ENCODE peak calls at places on chromosomes 4 and X, in seven cellular contexts. A, N, Z, X, H, O and J are unnamed samples.

GRCh38 chr4:175884048-175884447 is 72.0 kb upstream of the GPM6A start:
- DNase-seq in A (no peak), N (no peak), Z (no peak), X (no peak), H (no peak), O (no peak), J (no peak)

GRCh38 chrX:27966955-27967354 is 14.3 kb downstream of the DCAF8L1 start:
- DNase-seq in A (no peak), N (peak), Z (peak), X (no peak), H (peak), O (no peak), J (no peak)

GRCh38 chr4:125010776-125011503 is 298.4 kb upstream of the ANKRD50 start:
- DNase-seq in A (no peak), N (no peak), Z (no peak), X (no peak), H (no peak), O (no peak), J (no peak)

GRCh38 chr4:168831585-168831918 is 178.5 kb downstream of the CBR4 start:
- DNase-seq in A (no peak), N (no peak), Z (no peak), X (no peak), H (no peak), O (no peak), J (no peak)

GRCh38 chr4:168498259-168498658 is 1.4 kb downstream of the PALLD start:
- DNase-seq in A (no peak), N (no peak), Z (no peak), X (no peak), H (no peak), O (no peak), J (no peak)

GRCh38 chr4:146381263-146381872 is 140.4 kb downstream of the SLC10A7 start:
- DNase-seq in A (no peak), N (no peak), Z (no peak), X (no peak), H (no peak), O (no peak), J (no peak)

GRCh38 chrX:369563-370101 is 17.1 kb downstream of the PPP2R3B start:
- DNase-seq in A (no peak), N (no peak), Z (no peak), X (no peak), H (no peak), O (no peak), J (no peak)

GRCh38 chr4:88831063-88831462 is 133.4 kb upstream of the NAP1L5 start:
- DNase-seq in A (no peak), N (no peak), Z (no peak), X (no peak), H (no peak), O (no peak), J (no peak)

GRCh38 chr4:76691767-76692689 is 205.9 kb downstream of the SOWAHB start:
- DNase-seq in A (no peak), N (no peak), Z (peak), X (no peak), H (no peak), O (no peak), J (no peak)

GRCh38 chrX:74421181-74422028 is at the start of gene SLC16A2:
- DNase-seq in A (peak), N (peak), Z (peak), X (peak), H (peak), O (no peak), J (no peak)

GRCh38 chr4:42149004-42149403 is 3.5 kb downstream of the BEND4 start:
- DNase-seq in A (peak), N (no peak), Z (no peak), X (no peak), H (no peak), O (no peak), J (no peak)